ENCODE peak calls at places on chromosomes 13 and 19, in ten cellular contexts. Y is stomach, A is H1, B is HCT116, Z is transverse colon, U is spleen, V is GM23338, E is SK-N-MC, T is K562, R is GM12878. H is an unnamed sample.

GRCh38 chr13:44904982-44905381 is 84.3 kb downstream of the NUFIP1 start:
- DNase-seq in U (no peak), R (no peak), B (no peak), E (no peak), V (no peak), Z (peak; percentile 47), Y (peak; percentile 52), T (no peak), A (no peak), H (no peak)

GRCh38 chr19:20612711-20613316 is 47.2 kb upstream of the ZNF737 start:
- DNase-seq in Z (no peak), E (no peak), R (no peak), U (no peak), T (no peak), Y (no peak), V (no peak), A (no peak), B (no peak), H (no peak)

GRCh38 chr13:99067160-99067985 is 89.5 kb upstream of the DOCK9 start:
- DNase-seq in Z (no peak), Y (no peak), B (peak; percentile 70), U (no peak), E (no peak), T (no peak), R (no peak), A (no peak), V (no peak), H (no peak)

GRCh38 chr13:100675660-100676129 is 1.1 kb upstream of the TMTC4 start:
- DNase-seq in T (no peak), B (no peak), Z (no peak), U (no peak), R (no peak), A (no peak), V (peak; percentile 30), Y (no peak), E (no peak), H (no peak)

GRCh38 chr19:21101511-21102242 is 19.7 kb downstream of the ZNF714 start:
- DNase-seq in U (no peak), T (no peak), Y (no peak), V (no peak), E (no peak), A (no peak), B (no peak), R (no peak), Z (no peak), H (no peak)

GRCh38 chr19:43806848-43807247 is 4.6 kb upstream of the LYPD5 start:
- DNase-seq in Y (no peak), V (no peak), U (no peak), Z (no peak), E (no peak), T (no peak), B (no peak), A (no peak), R (no peak), H (no peak)

GRCh38 chr19:6376512-6377193 is 920 bp upstream of the PSPN start:
- DNase-seq in B (no peak), T (no peak), Z (no peak), R (no peak), Y (no peak), U (no peak), E (no peak), A (no peak), V (no peak), H (no peak)

GRCh38 chr19:35476149-35476548 is 14.1 kb downstream of the KRTDAP start:
- DNase-seq in B (peak; percentile 16), V (peak; percentile 90), Y (no peak), E (no peak), A (peak; percentile 83), Z (no peak), R (no peak), T (peak; percentile 49), U (no peak), H (no peak)

DNA sequence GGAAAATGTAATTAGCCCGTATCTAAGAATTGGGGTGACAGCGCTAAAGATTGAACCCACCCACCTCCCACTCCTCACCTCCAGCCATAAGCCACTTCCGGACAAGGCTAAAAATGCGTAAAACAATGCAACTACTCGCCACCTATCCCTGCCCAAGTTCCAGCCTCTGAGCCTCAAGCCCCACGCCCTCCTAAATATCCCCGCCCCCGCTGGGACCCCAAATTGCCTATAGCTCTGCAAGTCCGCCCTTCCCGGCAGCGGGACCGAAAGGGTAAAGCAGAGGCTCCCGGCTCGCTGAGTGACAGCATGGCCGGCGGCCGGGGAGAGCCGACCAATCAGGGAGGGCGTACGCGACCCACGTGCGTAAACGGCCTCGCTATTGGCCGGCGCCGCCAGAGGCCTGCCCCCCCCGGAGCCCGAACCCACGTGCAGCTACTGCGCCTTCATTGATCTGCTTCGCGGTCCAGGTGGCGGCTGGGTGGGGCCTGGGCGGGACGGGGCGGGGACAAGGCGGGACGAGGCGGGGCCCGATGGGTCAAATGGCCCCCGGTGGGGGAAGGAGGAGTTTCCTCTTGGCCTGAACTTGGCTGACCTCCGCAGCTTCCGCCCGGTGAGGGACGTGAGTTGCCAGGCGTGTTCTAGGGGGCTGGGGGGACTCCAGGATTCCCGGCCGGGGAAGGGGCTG is at the start of gene TLE6:
- DNase-seq in V (peak; percentile 98), Y (peak; percentile 97), R (peak; percentile 87), E (no peak), A (peak; percentile 97), T (peak; percentile 99), U (peak; percentile 95), B (peak; percentile 91), Z (peak; percentile 96), H (peak; percentile 97)
- TF ChIP-seq POLR2AphosphoS5 in V (no peak), Y (no peak), R (peak; percentile 58), E (peak; percentile 44), A (no peak), T (peak; percentile 37), U (peak; percentile 34), B (peak; percentile 49), Z (peak; percentile 53), H (no peak)

GRCh38 chr19:10802479-10802878 is 33.5 kb downstream of the TMED1 start:
- DNase-seq in Y (no peak), A (no peak), E (no peak), B (no peak), Z (no peak), R (no peak), V (no peak), U (no peak), T (no peak), H (no peak)

GRCh38 chr19:10796653-10797052 is 39.4 kb downstream of the TMED1 start:
- DNase-seq in R (no peak), Y (no peak), Z (no peak), U (no peak), E (no peak), A (no peak), T (no peak), V (peak; percentile 23), B (no peak), H (no peak)

GRCh38 chr19:10800488-10800887 is 35.5 kb downstream of the TMED1 start:
- DNase-seq in V (no peak), Y (no peak), E (no peak), A (no peak), B (no peak), Z (no peak), R (no peak), U (no peak), T (no peak), H (no peak)

GRCh38 chr19:10797078-10797477 is 38.9 kb downstream of the TMED1 start:
- DNase-seq in U (no peak), A (no peak), B (no peak), E (no peak), V (no peak), Y (no peak), T (no peak), Z (no peak), R (no peak), H (no peak)

DNA sequence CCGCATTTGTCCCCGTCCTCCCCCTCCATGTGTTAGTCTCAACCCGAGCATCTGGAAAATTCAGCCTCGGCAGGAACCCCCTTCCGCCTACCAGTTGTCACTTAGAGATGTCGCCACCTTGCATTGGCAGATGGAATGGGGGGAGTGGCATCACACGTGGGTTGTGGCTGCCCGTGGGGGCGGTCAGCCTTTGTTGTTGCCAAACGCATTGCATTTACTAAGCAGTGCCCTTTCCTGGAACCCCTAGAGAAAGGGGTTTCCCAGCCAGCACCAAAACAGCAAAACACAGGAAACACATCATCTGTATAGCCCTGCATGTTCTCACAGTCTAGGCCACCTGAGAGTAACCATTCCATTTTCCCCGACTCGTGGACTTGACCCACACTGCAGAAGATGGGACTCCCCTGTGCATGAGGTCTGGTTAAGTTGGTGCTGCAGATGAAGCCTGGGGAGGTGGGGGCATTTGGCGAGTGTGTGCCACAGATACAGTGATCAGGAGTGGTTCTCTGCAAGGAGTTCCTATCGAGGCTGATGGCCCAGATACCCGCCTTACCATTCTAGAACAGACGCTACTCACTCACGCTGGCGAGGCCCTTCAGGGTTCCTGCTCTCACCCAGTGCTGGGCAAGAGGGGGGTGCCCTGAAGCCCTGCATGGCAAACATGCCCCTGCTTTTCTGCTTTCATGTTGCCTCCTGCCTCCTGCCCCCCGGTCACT is 38.3 kb downstream of the TMED1 start:
- DNase-seq in U (peak; percentile 88), Y (no peak), T (no peak), A (no peak), V (no peak), B (no peak), R (peak; percentile 74), E (no peak), Z (no peak), H (peak; percentile 25)
- TF ChIP-seq POLR2AphosphoS5 in U (peak; percentile 52), Y (no peak), T (no peak), A (no peak), V (no peak), B (no peak), R (peak; percentile 50), E (no peak), Z (peak; percentile 12), H (no peak)

DNA sequence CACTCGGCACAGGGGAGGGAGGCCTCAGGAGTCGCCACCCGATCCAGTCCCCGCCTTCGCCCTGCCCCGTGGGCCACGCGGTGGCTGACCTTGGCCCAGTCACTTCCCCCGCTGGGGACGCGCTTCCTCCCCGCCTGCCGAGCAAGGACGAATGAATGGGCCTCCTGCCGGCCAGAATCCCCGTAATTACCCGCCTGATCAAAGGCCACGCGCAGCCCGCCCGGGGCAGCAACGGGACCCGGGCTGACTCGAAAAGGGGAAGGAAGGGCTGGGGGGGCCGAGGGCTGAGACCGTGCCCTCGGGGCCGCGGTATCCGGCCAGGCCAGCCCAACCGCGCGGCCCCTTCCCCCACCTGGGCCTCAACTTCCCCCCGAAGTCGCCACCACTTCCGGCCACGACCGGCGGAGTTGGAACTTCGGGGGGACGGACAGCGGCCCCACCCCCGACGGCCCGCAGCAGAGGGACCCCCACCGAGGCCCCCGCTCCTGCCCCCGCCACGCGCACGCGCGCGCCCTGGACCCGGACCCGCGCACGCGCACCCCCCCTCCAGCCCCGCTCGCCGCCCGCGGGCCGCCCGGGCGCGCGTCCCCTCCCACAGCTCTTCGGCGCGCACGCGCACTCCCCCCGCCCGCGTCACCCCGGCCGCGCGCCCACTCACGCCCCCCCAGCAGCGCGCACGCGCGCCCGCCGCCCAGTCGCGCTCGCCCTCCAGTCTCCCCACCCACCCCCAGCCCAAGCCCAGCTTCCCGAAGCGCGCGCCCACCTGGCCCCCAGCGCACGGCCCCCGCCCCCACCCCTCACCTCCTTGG is 520 bp downstream of the ZNF787 start:
- DNase-seq in B (peak; percentile 41), V (peak; percentile 67), Z (peak; percentile 89), R (no peak), U (peak; percentile 96), T (peak; percentile 94), E (no peak), A (peak; percentile 73), Y (peak; percentile 77), H (peak; percentile 95)
- TF ChIP-seq POLR2AphosphoS5 in B (peak; percentile 42), V (peak; percentile 46), Z (peak; percentile 75), R (peak; percentile 51), U (peak; percentile 87), T (peak; percentile 49), E (peak; percentile 21), A (peak; percentile 16), Y (peak; percentile 72), H (peak; percentile 57)

DNA sequence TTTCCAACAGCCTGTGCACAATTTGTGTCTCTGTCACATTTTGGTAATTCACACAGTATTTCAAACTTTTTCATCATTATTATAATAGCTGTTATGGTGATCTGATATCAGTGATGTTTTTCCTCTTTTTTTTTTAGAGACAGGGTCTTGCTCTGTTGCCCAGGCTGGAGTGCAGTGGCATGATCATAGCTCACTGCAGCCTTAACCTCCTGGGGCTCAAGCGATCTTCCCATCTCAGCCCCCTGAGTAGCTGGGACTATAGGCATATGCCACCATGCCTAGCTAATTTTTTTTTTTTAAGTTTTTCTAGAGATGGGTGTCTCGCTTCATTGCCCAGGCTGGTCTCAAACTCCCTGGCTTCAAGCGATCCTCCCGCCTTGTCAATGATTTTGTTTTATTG is 5.8 kb downstream of the MARK4 start:
- DNase-seq in Z (no peak), T (no peak), V (no peak), U (no peak), A (no peak), Y (no peak), E (no peak), B (no peak), R (no peak), H (no peak)
- TF ChIP-seq POLR2AphosphoS5 in Z (no peak), T (no peak), V (no peak), U (no peak), A (no peak), Y (no peak), E (no peak), B (no peak), R (no peak), H (no peak)

H was measured in SK-N-SH.